ENCODE peak calls at places on chromosomes 7 and 10, in eight cellular contexts. S, R, C, X, D, B, A and Q are unnamed samples. For H3K9me3, the result is how much of the 10 kb centered on the place peaks cover.

GRCh38 chr7:32507416-32507815 is 12.1 kb downstream of the AVL9 start:
- DNase-seq in S (no peak), R (peak), C (no peak), X (no peak), D (no peak), B (no peak), A (no peak), Q (no peak)

GRCh38 chr10:70962686-70963085 is 74.3 kb upstream of the PCBD1 start:
- DNase-seq in S (no peak), R (no peak), C (no peak), X (no peak), D (no peak), B (no peak), A (no peak), Q (no peak)

GRCh38 chr10:31526681-31527080 is 207.7 kb downstream of the ZEB1 start:
- DNase-seq in S (no peak), R (peak), C (no peak), X (no peak), D (no peak), B (no peak), A (no peak), Q (no peak)

GRCh38 chr10:85420501-85421191 is 945.9 kb downstream of the GRID1 start:
- DNase-seq in S (peak), R (no peak), C (no peak), X (no peak), D (no peak), B (peak), A (no peak), Q (no peak)

GRCh38 chr10:65319493-65319892 is 1606.3 kb upstream of the LRRTM3 start:
- DNase-seq in S (no peak), R (no peak), C (no peak), X (no peak), D (no peak), B (no peak), A (no peak), Q (no peak)

GRCh38 chr7:122219253-122219865 is 75.3 kb upstream of the AASS start:
- DNase-seq in S (no peak), R (no peak), C (peak), X (no peak), D (no peak), B (no peak), A (no peak), Q (no peak)

GRCh38 chr7:3544202-3544601 is 243.2 kb downstream of the SDK1 start:
- DNase-seq in S (peak), R (no peak), C (no peak), X (no peak), D (no peak), B (no peak), A (no peak), Q (no peak)

GRCh38 chr10:71220689-71221540 is 8.5 kb downstream of the UNC5B start:
- DNase-seq in S (peak), R (no peak), C (no peak), X (no peak), D (no peak), B (no peak), A (no peak), Q (no peak)

GRCh38 chr10:5532618-5533097 is 7.9 kb downstream of the CALML3 start:
- DNase-seq in S (peak), R (no peak), C (no peak), X (no peak), D (no peak), B (no peak), A (no peak), Q (no peak)

GRCh38 chr7:12942599-12942998 is 255.2 kb downstream of the ARL4A start:
- DNase-seq in S (no peak), R (peak), C (no peak), X (no peak), D (no peak), B (no peak), A (no peak), Q (no peak)

GRCh38 chr7:2508327-2509231 is 11.0 kb upstream of the LFNG start:
- DNase-seq in S (peak), R (no peak), C (peak), X (peak), D (peak), B (no peak), A (no peak), Q (peak)

GRCh38 chr7:29883462-29884398 is 77.4 kb downstream of the WIPF3 start:
- DNase-seq in S (peak), R (no peak), C (no peak), X (no peak), D (no peak), B (no peak), A (no peak), Q (no peak)

GRCh38 chr10:43880160-43880559 is 231.5 kb upstream of the ZNF32 start:
- DNase-seq in S (no peak), R (no peak), C (no peak), X (peak), D (no peak), B (no peak), A (no peak), Q (no peak)

GRCh38 chr10:86117051-86117450 is 249.5 kb downstream of the GRID1 start:
- DNase-seq in S (peak), R (no peak), C (no peak), X (no peak), D (no peak), B (no peak), A (no peak), Q (no peak)

GRCh38 chr7:20777377-20778062 is 9.2 kb downstream of the SP8 start:
- DNase-seq in S (no peak), R (no peak), C (no peak), X (no peak), D (no peak), B (no peak), A (no peak), Q (no peak)

GRCh38 chr7:46494441-46494840 is 573.4 kb upstream of the IGFBP3 start:
- DNase-seq in S (no peak), R (no peak), C (no peak), X (no peak), D (no peak), B (no peak), A (no peak), Q (no peak)

GRCh38 chr7:112969946-112970345 is 116.7 kb downstream of the GPR85 start:
- DNase-seq in S (no peak), R (no peak), C (no peak), X (no peak), D (no peak), B (no peak), A (no peak), Q (no peak)

GRCh38 chr7:27167916-27168264 is 2.6 kb upstream of the HOXA9 start:
- DNase-seq in S (no peak), R (no peak), C (no peak), X (no peak), D (no peak), B (no peak), A (no peak), Q (no peak)

GRCh38 chr10:1736180-1736971 is 949 bp downstream of the ADARB2 start:
- DNase-seq in S (peak), R (no peak), C (no peak), X (no peak), D (no peak), B (no peak), A (no peak), Q (no peak)

GRCh38 chr10:36721851-36722250 is 403.5 kb upstream of the ANKRD30A start:
- DNase-seq in S (no peak), R (no peak), C (no peak), X (no peak), D (no peak), B (no peak), A (no peak), Q (no peak)

DNA sequence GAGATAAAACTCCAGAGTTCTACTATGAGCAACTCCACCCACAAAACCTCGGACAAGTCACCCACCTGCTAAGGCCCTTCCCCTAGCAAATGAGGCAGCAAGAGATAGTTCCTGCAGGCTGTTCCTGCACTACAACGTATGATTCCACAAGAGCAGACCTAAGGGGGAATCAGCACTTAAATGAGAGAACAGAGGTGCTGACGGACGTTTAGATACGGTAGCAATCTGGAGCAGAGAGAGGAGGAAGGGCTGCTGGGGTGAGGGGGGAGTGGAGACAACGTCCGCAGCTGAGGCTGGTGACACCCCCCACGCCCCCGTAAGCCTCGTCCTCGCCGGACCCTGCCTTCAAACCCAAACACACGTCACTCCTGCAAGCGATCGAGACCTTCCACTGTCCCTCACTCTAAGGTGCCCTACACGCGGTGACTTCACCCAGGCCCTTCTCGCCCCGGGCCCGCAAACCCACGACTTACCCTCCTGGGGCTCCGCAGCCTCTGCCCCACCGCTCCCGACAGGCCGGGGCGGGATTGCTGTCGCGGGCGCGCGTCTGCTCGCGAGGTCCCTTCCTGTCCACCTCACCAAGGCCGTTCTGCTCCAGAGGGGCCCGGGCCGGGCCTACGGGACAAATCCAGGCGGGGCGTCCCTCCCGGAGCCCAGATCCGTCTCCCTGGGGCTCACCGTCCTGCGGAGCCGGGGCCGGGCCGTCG is 635 bp downstream of the ZNF12 start:
- DNase-seq in S (peak), R (peak), C (no peak), X (peak), D (peak), B (no peak), A (no peak), Q (peak)
- H3K9me3 ChIP-seq in S (half or more), R (under half), C (under half), X (under half), D (under half), B (under half), A (under half), Q (under half)

GRCh38 chr10:109191341-109191740 is 732.0 kb downstream of the XPNPEP1 start:
- DNase-seq in S (no peak), R (no peak), C (no peak), X (no peak), D (no peak), B (no peak), A (no peak), Q (no peak)

GRCh38 chr10:109187677-109188076 is 735.6 kb downstream of the XPNPEP1 start:
- DNase-seq in S (no peak), R (peak), C (no peak), X (no peak), D (no peak), B (no peak), A (no peak), Q (no peak)

DNA sequence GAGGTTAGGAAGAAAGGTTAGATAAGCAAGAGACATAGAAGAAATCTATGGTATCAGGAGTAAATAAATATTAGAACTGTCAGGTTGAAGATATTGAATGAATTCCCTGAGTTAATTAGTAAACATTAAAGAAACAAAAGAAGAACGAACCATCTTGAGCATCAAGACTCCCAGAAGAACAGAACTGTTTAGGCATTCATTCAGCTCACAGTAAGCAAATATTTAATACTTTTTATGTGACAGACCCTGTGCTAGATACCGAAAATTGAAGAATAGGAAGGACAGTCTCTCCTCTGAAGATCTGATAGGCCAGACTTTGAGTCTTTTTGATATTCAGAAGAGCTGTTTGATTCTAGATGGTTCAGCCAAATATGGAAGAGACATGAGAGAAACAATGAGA is 731.5 kb downstream of the XPNPEP1 start:
- DNase-seq in S (no peak), R (no peak), C (no peak), X (no peak), D (no peak), B (no peak), A (no peak), Q (no peak)
- H3K9me3 ChIP-seq in S (half or more), R (under half), C (under half), X (under half), D (under half), B (under half), A (under half), Q (under half)

GRCh38 chr10:128456271-128456670 is 330.0 kb upstream of the MKI67 start:
- DNase-seq in S (no peak), R (no peak), C (no peak), X (no peak), D (no peak), B (no peak), A (no peak), Q (no peak)
- H3K9me3 ChIP-seq in S (under half), R (under half), C (under half), X (under half), D (under half), B (under half), A (under half), Q (under half)

GRCh38 chr7:158272509-158273137 is 315.0 kb downstream of the PTPRN2 start:
- DNase-seq in S (no peak), R (no peak), C (no peak), X (no peak), D (no peak), B (no peak), A (no peak), Q (no peak)

GRCh38 chr7:158271646-158272045 is 316.0 kb downstream of the PTPRN2 start:
- DNase-seq in S (no peak), R (no peak), C (no peak), X (no peak), D (no peak), B (no peak), A (no peak), Q (no peak)

GRCh38 chr7:158270856-158271413 is 316.7 kb downstream of the PTPRN2 start:
- DNase-seq in S (no peak), R (no peak), C (no peak), X (no peak), D (no peak), B (no peak), A (no peak), Q (no peak)

GRCh38 chr7:158273138-158273651 is 314.4 kb downstream of the PTPRN2 start:
- DNase-seq in S (no peak), R (no peak), C (no peak), X (no peak), D (no peak), B (no peak), A (no peak), Q (no peak)

DNA sequence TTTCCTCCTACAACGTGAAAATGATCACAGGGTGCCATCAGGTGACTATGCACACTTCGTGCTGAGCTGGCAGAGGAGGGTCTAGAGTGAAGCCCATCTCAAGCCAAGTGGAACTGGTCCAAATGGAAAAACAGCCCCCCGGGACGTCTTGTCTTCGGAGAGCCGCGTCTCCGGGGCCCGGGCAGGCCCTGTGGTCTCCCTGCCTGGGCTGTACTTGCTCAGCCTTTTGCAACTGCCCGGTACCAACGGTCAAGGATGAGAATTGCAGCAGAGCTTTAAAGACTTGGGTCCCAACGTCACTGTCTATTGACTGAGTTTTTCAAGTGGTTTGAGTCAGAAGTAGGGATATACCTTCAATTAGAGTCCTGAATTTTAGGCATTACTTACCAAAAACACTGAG is 315.5 kb downstream of the PTPRN2 start:
- DNase-seq in S (no peak), R (no peak), C (no peak), X (no peak), D (no peak), B (no peak), A (no peak), Q (no peak)
- H3K9me3 ChIP-seq in S (half or more), R (under half), C (under half), X (under half), D (under half), B (under half), A (under half), Q (under half)

DNA sequence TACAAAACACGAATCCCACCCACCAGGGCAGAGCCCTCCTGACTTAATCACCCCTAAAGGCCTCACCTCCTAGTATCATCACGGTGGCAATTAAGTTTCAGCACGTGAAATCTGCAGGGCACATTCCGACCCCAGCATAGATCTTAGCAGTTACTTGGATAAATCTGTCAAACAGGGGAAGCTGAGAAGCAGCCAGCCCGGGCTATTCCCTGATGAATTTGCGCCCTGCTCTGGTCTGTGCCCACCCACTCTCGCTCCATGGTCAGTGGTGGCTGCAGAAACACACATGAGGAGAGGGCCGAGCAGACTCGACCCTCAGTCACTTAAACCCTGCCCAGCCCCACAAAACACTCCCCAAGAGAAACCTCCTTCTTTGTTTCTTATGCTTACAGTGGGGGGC is 28.7 kb downstream of the INSIG1 start:
- DNase-seq in S (peak), R (no peak), C (no peak), X (no peak), D (no peak), B (no peak), A (no peak), Q (no peak)
- H3K9me3 ChIP-seq in S (under half), R (under half), C (under half), X (under half), D (under half), B (under half), A (under half), Q (under half)

GRCh38 chr7:158405324-158405723 is 182.3 kb downstream of the PTPRN2 start:
- DNase-seq in S (no peak), R (no peak), C (no peak), X (no peak), D (no peak), B (no peak), A (no peak), Q (no peak)

GRCh38 chr7:158406817-158407216 is 180.8 kb downstream of the PTPRN2 start:
- DNase-seq in S (no peak), R (no peak), C (no peak), X (no peak), D (no peak), B (no peak), A (no peak), Q (no peak)

GRCh38 chr7:158404031-158404761 is 183.4 kb downstream of the PTPRN2 start:
- DNase-seq in S (no peak), R (no peak), C (no peak), X (no peak), D (no peak), B (no peak), A (no peak), Q (no peak)

GRCh38 chr7:158407581-158408331 is 179.9 kb downstream of the PTPRN2 start:
- DNase-seq in S (no peak), R (peak), C (peak), X (no peak), D (no peak), B (no peak), A (no peak), Q (no peak)

GRCh38 chr7:158406364-158406763 is 181.3 kb downstream of the PTPRN2 start:
- DNase-seq in S (no peak), R (no peak), C (no peak), X (no peak), D (no peak), B (no peak), A (no peak), Q (no peak)
- H3K9me3 ChIP-seq in S (half or more), R (under half), C (under half), X (under half), D (under half), B (under half), A (under half), Q (under half)